ENCODE peak calls at places on chromosomes 13 and 19, in five cellular contexts. B, O, N, D and Z are unnamed samples.

GRCh38 chr19:35291916-35292315 is at the start of gene MAG:
- DNase-seq in B (no peak), O (no peak), N (no peak), D (no peak), Z (no peak)

GRCh38 chr19:16825312-16826168 is 3.7 kb upstream of the SIN3B start:
- DNase-seq in B (no peak), O (no peak), N (no peak), D (peak), Z (peak)

GRCh38 chr13:113670541-113670940 is 3.5 kb downstream of the GRK1 start:
- DNase-seq in B (no peak), O (no peak), N (no peak), D (no peak), Z (no peak)

GRCh38 chr19:49533551-49534488 is 6.0 kb downstream of the RCN3 start:
- DNase-seq in B (peak), O (peak), N (peak), D (no peak), Z (peak)

GRCh38 chr13:49112782-49113525 is 107.2 kb upstream of the MLNR start:
- DNase-seq in B (no peak), O (no peak), N (no peak), D (no peak), Z (no peak)

GRCh38 chr13:77516342-77516789 is 19.1 kb upstream of the SCEL start:
- DNase-seq in B (no peak), O (peak), N (peak), D (no peak), Z (peak)

GRCh38 chr19:7348587-7349230 is at the start of gene ARHGEF18:
- DNase-seq in B (no peak), O (no peak), N (no peak), D (no peak), Z (no peak)

GRCh38 chr19:30393729-30394480 is 21.7 kb downstream of the ZNF536 start:
- DNase-seq in B (no peak), O (no peak), N (no peak), D (no peak), Z (no peak)

GRCh38 chr13:51728972-51729371 is 75.0 kb downstream of the DHRS12 start:
- DNase-seq in B (no peak), O (peak), N (peak), D (no peak), Z (peak)

GRCh38 chr13:113029487-113030258 is 60.7 kb downstream of the MCF2L start:
- DNase-seq in B (peak), O (peak), N (peak), D (no peak), Z (no peak)

GRCh38 chr13:74771964-74772363 is 637.8 kb upstream of the KLF12 start:
- DNase-seq in B (peak), O (peak), N (peak), D (no peak), Z (peak)

GRCh38 chr19:13959962-13960862 is 7.9 kb downstream of the DCAF15 start:
- DNase-seq in B (no peak), O (no peak), N (no peak), D (no peak), Z (no peak)

GRCh38 chr19:412356-413355 is 3.7 kb upstream of the C2CD4C start:
- DNase-seq in B (no peak), O (no peak), N (no peak), D (no peak), Z (no peak)

GRCh38 chr19:35002037-35002535 is 2.0 kb downstream of the GRAMD1A start:
- DNase-seq in B (no peak), O (no peak), N (no peak), D (no peak), Z (no peak)

GRCh38 chr19:5141926-5142724 is 173.2 kb downstream of the KDM4B start:
- DNase-seq in B (no peak), O (no peak), N (no peak), D (no peak), Z (no peak)

DNA sequence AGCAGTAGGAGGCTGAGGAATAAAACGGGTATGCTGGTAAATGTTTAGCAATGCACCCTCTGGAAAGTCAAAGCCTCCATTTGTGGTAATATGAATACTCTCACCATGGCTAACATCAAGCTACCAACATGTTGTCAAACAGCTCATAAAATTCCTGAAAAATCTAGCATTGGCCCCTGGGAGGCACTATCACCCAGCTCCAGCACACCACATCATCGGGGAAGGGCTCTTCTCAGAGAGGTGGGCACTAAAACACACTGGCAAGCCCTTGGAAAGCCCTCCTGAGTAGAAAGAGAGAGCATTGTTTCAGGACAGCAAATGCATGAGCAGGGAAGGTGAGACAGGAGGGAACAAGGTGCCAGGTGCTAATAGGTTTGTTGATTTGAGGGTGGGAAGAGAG is 53.9 kb upstream of the FLT1 start:
- DNase-seq in B (no peak), O (no peak), N (no peak), D (no peak), Z (no peak)
- TF ChIP-seq CTCF in B (no peak), O (no peak), N (peak), D (peak), Z (peak)

GRCh38 chr19:33062902-33063301 is 1.8 kb downstream of the RHPN2 start:
- DNase-seq in B (no peak), O (no peak), N (no peak), D (no peak), Z (no peak)

GRCh38 chr19:33066543-33066942 is 1.9 kb upstream of the RHPN2 start:
- DNase-seq in B (no peak), O (no peak), N (no peak), D (no peak), Z (no peak)

GRCh38 chr19:33063356-33064116 is 1.2 kb downstream of the RHPN2 start:
- DNase-seq in B (peak), O (peak), N (peak), D (no peak), Z (peak)

GRCh38 chr19:33064778-33065550 is at the start of gene RHPN2:
- DNase-seq in B (peak), O (peak), N (peak), D (no peak), Z (peak)

DNA sequence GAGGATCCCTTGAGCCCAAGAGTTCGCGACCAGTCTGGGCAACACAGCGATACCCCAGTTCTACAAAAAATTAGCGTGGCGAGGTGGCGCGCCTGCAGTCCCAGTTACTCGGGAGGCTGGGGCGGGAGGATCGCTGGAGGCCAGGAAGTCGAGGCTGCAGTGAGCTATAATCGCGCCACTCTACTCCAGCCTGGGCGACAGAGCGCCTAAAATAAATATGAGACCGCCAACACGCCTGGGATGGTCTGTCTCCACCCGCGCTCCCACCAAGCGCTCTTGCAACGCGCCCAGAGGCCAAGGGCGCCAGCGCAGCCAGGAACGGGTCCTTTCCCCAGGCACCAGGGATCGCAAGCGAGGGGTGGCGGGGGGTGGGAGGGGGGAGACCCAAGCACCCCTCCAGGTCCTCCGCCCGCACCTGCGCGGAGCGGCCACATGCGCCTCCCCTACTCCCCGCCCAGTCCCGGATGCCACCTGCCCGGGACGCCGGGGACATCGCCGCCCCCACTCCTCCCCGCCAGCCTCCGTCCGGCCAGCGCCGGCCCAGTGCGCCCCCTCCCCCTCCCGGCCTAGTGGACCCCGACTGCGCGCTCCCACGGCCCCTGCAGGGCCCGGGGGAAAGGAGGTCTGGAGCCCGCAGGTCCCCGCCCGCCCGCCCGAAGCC is 441 bp downstream of the RHPN2 start:
- DNase-seq in B (peak), O (peak), N (peak), D (no peak), Z (no peak)
- TF ChIP-seq CTCF in B (no peak), O (no peak), N (no peak), D (no peak), Z (no peak)

DNA sequence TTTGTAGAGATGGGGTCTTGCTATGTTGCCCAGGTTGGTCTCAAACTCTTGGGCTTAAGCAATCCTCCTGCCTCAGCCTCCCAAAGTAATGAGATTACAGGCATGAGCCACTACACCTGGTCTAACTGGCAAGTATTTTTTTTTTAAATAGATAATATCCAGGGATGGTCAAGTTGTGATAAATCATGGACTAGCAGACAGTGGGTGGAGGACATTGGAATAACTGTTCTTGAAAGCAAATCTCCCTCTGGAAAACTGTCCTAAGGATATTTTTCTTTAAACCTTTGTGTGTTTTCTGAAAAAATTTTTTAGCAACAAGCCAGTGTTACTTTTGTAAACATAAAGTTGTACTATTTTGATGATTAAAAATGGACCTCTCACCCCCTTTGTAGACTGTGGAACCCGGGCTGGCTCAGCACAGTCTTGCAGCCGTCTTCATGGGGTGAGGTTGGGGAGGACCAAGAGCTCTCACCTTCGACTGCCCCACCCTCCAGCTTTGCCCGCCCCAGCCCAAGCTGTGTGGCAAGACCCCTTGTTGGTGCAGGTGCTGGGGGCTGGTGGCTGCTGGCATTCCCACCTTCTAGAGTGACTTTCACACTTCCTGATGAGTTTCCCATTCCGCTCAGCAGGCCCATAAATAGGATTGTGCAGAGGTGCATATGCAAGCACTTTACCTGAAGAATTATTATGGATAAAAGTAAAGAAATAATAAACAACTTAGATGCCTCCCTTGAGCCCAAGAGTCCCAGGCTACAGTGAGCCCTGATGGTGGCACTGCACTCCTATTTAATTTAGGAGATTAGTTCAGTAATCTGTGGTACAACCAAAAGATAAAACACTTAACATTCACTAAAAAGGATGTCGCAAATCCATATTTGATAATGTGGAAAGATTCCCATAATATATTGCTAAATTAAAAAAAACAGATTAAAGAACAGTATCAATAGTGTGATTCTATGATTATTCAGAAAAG is 107.3 kb downstream of the GADD45B start:
- DNase-seq in B (peak), O (no peak), N (no peak), D (no peak), Z (no peak)
- TF ChIP-seq CTCF in B (no peak), O (no peak), N (no peak), D (no peak), Z (no peak)

GRCh38 chr13:31374682-31375081 is 174.9 kb downstream of the B3GLCT start:
- DNase-seq in B (no peak), O (no peak), N (no peak), D (no peak), Z (no peak)
- TF ChIP-seq CTCF in B (no peak), O (no peak), N (no peak), D (no peak), Z (no peak)

GRCh38 chr19:28208745-28209144 is 1004.2 kb downstream of the UQCRFS1 start:
- DNase-seq in B (no peak), O (no peak), N (no peak), D (no peak), Z (no peak)
- TF ChIP-seq CTCF in B (no peak), O (no peak), N (no peak), D (no peak), Z (no peak)

GRCh38 chr13:45280751-45281634 is 60.0 kb downstream of the TPT1 start:
- DNase-seq in B (peak), O (peak), N (peak), D (no peak), Z (peak)
- TF ChIP-seq CTCF in B (peak), O (peak), N (peak), D (peak), Z (peak)

DNA sequence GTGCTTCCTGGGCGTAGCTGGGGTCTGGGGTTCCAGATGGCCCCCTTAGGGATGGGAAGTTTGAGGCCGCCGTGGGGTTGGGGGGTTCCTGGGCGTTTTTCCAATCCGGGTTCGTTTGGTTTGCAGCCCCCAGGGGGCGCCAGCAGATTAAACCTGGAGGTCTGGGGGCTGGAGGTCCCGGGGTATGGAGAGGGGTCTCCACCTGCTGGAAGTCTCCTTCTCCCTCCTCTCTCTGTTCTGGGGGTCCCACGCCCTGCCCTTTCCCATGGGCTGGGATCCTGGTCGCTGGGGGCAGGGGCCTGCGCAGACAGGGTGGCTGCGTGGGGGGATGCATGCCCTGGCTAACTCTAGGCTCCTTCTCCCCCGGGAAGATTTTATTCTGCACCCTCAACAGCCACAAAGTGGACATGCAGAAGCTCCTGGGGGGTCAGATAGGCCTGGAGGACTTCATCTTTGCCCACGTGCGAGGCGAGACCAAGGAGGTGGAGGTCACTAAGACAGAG is 897 bp downstream of the GIPC3 start:
- DNase-seq in B (no peak), O (no peak), N (no peak), D (no peak), Z (no peak)
- TF ChIP-seq CTCF in B (peak), O (peak), N (peak), D (peak), Z (peak)